ENCODE peak calls at places on chromosomes 11 and 22, in four cellular contexts. E, Y, F and K are unnamed samples.

GRCh38 chr22:34709641-34710040 is 356.3 kb upstream of the ISX start:
- DNase-seq in Y (no peak), F (no peak), E (no peak), K (no peak)

GRCh38 chr11:114322934-114323333 is 26.7 kb downstream of the NNMT start:
- DNase-seq in F (no peak), Y (no peak), E (no peak), K (no peak)

GRCh38 chr22:30436196-30436595 is 10.6 kb downstream of the MTFP1 start:
- DNase-seq in F (no peak), E (no peak), Y (no peak), K (no peak)

GRCh38 chr11:66062408-66062807 is 7.7 kb upstream of the PACS1 start:
- DNase-seq in E (no peak), Y (no peak), F (no peak), K (no peak)

GRCh38 chr11:106304274-106304673 is 226.8 kb downstream of the AASDHPPT start:
- DNase-seq in E (no peak), F (no peak), Y (no peak), K (no peak)

GRCh38 chr11:27401760-27402316 is 38.8 kb upstream of the CCDC34 start:
- DNase-seq in F (no peak), E (no peak), Y (peak), K (no peak)

GRCh38 chr11:117946842-117947526 is 17.8 kb upstream of the TMPRSS13 start:
- DNase-seq in E (peak), F (no peak), Y (peak), K (peak)

GRCh38 chr11:18352581-18352980 is 30.2 kb downstream of the GTF2H1 start:
- DNase-seq in Y (no peak), F (no peak), E (no peak), K (no peak)

GRCh38 chr11:86559311-86559945 is 113.0 kb downstream of the ME3 start:
- DNase-seq in E (no peak), F (no peak), Y (no peak), K (no peak)

GRCh38 chr22:17131686-17132085 is 10.5 kb upstream of the TMEM121B start:
- DNase-seq in Y (no peak), E (peak), F (no peak), K (no peak)

GRCh38 chr11:66543263-66544107 is 2.4 kb downstream of the ZDHHC24 start:
- DNase-seq in F (peak), Y (no peak), E (peak), K (no peak)

GRCh38 chr11:80086496-80087055 is 645.7 kb upstream of the TENM4 start:
- DNase-seq in Y (no peak), F (no peak), E (no peak), K (no peak)

GRCh38 chr11:122186439-122187080 is 70.5 kb upstream of the BLID start:
- DNase-seq in F (no peak), E (no peak), Y (no peak), K (no peak)

GRCh38 chr11:129589190-129589589 is 213.5 kb downstream of the BARX2 start:
- DNase-seq in Y (no peak), F (no peak), E (peak), K (no peak)

GRCh38 chr11:97965849-97966646 is 1054.7 kb upstream of the CNTN5 start:
- DNase-seq in F (no peak), E (no peak), Y (no peak), K (no peak)

GRCh38 chr11:129202646-129203045 is 10.5 kb upstream of the ARHGAP32 start:
- DNase-seq in F (no peak), Y (peak), E (no peak), K (no peak)

GRCh38 chr22:40898850-40899357 is 37.0 kb upstream of the DNAJB7 start:
- DNase-seq in E (no peak), Y (peak), F (peak), K (peak)

GRCh38 chr11:62911137-62912130 is 9.7 kb downstream of the CHRM1 start:
- DNase-seq in E (no peak), F (no peak), Y (no peak), K (no peak)

GRCh38 chr11:66080055-66080817 is 10.2 kb downstream of the PACS1 start:
- DNase-seq in Y (peak), F (no peak), E (no peak), K (peak)

GRCh38 chr11:130314184-130314748 is 451 bp downstream of the ZBTB44 start:
- DNase-seq in Y (peak), E (peak), F (no peak), K (peak)

GRCh38 chr11:82796970-82797594 is 63.4 kb upstream of the FAM181B start:
- DNase-seq in F (no peak), E (no peak), Y (no peak), K (no peak)

GRCh38 chr22:24423519-24424000 is 3.8 kb upstream of the ADORA2A start:
- DNase-seq in Y (no peak), E (peak), F (no peak), K (peak)

GRCh38 chr11:76023408-76024068 is 182.8 kb downstream of the WNT11 start:
- DNase-seq in F (no peak), Y (no peak), E (no peak), K (no peak)

GRCh38 chr11:61268588-61269250 is 26.4 kb downstream of the VWCE start:
- DNase-seq in Y (no peak), F (no peak), E (no peak), K (no peak)

GRCh38 chr11:61264795-61265194 is 23.8 kb downstream of the PGA5 start:
- DNase-seq in Y (no peak), F (no peak), E (no peak), K (no peak)

GRCh38 chr11:61265357-61265756 is 24.4 kb downstream of the PGA5 start:
- DNase-seq in Y (peak), F (no peak), E (no peak), K (no peak)

GRCh38 chr11:61267437-61267841 is 26.5 kb downstream of the PGA5 start:
- DNase-seq in E (no peak), F (no peak), Y (peak), K (peak)

GRCh38 chr11:61266602-61267001 is 25.6 kb downstream of the PGA5 start:
- DNase-seq in F (no peak), Y (no peak), E (no peak), K (peak)
- TF ChIP-seq CREB1 in F (no peak), Y (no peak), E (no peak), K (no peak)

DNA sequence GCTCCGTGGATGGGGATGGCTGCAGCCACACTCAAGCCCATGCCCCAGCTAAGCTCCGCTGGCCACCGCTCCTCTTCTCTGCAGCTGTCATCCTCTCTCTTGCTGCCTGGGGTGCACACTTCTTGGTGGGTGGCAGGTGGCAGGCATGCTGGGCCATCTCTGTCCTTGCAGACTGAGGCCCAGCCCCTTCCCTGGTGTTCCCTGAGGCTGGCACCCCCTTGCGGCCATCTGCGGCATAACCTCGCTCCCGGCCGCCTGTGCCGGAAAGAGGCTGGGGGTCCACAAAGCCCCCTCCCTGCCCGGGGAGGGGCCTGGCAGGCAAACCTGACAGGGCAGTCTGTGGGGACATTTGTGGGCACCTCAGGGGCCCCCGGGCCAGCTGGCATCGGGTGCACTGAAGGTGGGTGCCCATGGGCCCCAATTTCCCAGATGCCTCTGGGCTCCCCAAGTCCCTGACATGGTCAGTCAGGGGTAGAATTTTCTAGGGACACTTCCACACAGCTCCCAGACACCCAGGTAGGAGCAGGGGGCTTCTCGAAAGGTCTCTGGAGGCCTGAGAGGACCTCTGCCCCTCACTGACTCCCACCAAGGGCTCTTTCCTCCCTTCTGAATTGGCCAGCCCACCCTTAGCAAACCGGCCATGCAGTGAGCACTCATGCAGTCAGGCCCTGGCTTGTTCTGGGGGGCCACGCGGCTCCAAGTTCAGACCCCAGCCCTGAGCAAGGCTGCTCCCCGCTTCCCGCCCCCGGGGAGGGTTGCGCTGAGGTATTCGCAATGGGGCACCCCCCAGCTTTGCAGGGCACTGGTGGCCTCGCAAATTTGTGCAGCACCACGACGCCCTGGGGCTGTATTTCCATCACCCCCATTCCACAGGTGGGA is 23.5 kb upstream of the TH start:
- DNase-seq in F (no peak), E (peak), Y (peak), K (peak)
- TF ChIP-seq ETV6 in F (no peak), E (no peak), Y (no peak), K (no peak)

GRCh38 chr11:39777035-39777434 is 1682.4 kb downstream of the LRRC4C start:
- DNase-seq in F (no peak), E (no peak), Y (no peak), K (no peak)
- TF ChIP-seq CREB1 in F (no peak), E (no peak), Y (no peak), K (no peak)

DNA sequence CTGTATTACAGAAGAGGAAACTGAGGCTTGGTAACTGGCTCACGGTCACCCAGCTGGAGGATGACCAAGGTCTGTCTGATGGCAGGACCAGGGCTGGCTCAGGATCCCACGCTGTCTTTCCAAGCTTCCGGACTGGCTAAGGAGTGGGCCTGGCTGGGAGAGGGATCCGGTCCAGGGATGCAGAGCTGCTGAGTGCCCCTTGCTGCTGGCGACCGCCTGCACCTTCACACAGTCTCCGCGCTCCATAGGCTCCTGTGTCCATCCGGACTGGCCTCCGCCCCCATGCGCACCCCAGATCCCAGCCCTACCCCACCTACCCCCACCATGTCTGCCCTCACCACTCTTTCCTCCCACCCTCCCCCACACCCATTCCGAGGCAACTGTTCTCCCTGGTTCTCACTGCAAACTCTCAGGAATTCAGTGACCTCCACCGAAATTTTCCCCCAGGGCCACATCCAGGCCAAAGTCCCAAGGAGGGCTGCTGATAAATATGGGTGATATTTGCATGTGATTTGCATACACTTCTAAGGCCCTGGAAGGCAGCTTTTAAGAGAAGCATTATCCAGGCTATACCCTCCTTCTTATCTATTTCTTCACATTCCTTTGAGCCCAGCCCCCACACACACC is 48.5 kb upstream of the SLC35C1 start:
- DNase-seq in F (no peak), Y (no peak), E (no peak), K (no peak)
- TF ChIP-seq ETV6 in F (no peak), Y (no peak), E (no peak), K (no peak)

GRCh38 chr11:9266926-9267325 is 1.8 kb upstream of the DENND5A start:
- DNase-seq in E (no peak), F (no peak), Y (no peak), K (no peak)

GRCh38 chr11:9267680-9268079 is 2.5 kb upstream of the DENND5A start:
- DNase-seq in F (no peak), E (no peak), Y (no peak), K (no peak)

GRCh38 chr11:9265211-9266131 is at the start of gene DENND5A:
- DNase-seq in E (peak), Y (peak), F (no peak), K (peak)

GRCh38 chr11:9266132-9266736 is 1.1 kb upstream of the DENND5A start:
- DNase-seq in Y (peak), F (no peak), E (no peak), K (no peak)

GRCh38 chr11:9269492-9270030 is 4.4 kb upstream of the DENND5A start:
- DNase-seq in E (no peak), F (no peak), Y (no peak), K (no peak)
- TF ChIP-seq CREB1 in E (no peak), F (no peak), Y (no peak), K (no peak)

GRCh38 chr22:42922374-42923177 is 65.5 kb upstream of the ARFGAP3 start:
- DNase-seq in F (no peak), Y (no peak), E (no peak), K (no peak)
- TF ChIP-seq ETV6 in F (no peak), Y (no peak), E (no peak), K (no peak)

DNA sequence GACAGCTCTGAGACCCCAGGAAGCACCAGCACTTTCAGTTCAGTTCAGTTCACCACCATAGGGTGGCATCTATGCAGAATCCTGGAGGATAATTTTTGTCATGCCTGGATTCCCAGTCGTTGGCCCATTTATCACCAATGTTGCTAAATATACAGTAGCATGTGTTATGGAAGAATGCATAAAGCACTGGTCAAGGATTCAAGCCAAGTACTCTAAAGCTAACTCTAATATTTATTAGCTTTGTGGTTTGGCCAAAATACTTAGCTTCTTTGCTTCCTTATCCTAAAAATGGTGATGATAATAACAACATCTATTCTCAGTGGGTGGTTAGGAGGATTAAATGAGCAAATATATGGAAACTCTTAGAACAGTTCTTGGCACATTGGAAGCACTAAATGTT is 294.7 kb upstream of the ZC3H12C start:
- DNase-seq in Y (no peak), F (no peak), E (no peak), K (no peak)
- TF ChIP-seq CREB1 in Y (no peak), F (no peak), E (no peak), K (no peak)

GRCh38 chr11:74749965-74750296 is 1.3 kb downstream of the RNF169 start:
- DNase-seq in E (no peak), F (no peak), Y (no peak), K (no peak)

GRCh38 chr11:74755395-74755995 is 6.8 kb downstream of the RNF169 start:
- DNase-seq in F (no peak), E (no peak), Y (no peak), K (no peak)

GRCh38 chr11:74749127-74749964 is 697 bp downstream of the RNF169 start:
- DNase-seq in F (no peak), Y (peak), E (peak), K (peak)

GRCh38 chr11:74756571-74756970 is 7.9 kb downstream of the RNF169 start:
- DNase-seq in E (no peak), Y (peak), F (no peak), K (no peak)

DNA sequence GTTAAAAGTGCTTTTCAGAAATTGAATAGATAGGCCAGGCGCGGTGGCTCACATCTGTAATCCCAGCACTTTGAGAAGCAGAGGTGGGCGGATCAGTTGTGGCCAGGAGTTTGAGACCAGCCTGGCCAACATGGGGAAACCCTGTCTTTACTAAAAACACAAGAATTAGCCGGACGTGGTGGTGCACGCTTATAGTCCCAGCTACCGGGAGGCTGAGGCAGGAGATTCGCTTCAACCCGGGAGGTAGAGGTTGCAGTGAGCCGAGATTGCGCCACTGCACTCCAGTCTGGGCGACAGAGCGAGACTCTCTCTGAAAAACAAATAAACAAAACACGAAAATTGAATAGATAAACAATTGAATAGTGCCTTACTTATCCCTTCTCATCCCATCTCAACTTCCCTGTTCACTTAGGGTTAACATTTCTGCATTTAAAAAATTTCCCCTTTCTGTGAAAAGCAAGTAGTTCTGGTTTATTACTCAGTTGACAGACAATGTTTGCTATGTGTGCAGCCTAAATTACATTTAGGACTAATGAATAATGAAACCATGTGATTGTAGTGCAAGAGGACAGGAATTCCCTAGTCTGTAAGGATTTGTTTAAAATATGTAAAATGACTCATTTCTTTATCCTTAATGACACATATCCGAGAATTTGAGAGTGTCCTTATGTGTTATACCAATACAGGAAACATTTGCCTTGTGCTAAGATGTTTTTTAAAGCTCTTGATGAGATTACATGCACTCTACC is 6.0 kb downstream of the RNF169 start:
- DNase-seq in E (no peak), F (peak), Y (no peak), K (no peak)
- TF ChIP-seq ETV6 in E (no peak), F (no peak), Y (no peak), K (no peak)

GRCh38 chr11:12893787-12894672 is 115.1 kb upstream of the RASSF10 start:
- DNase-seq in E (peak), Y (peak), F (no peak), K (peak)
- TF ChIP-seq CREB1 in E (no peak), Y (no peak), F (no peak), K (no peak)

GRCh38 chr11:15161746-15162145 is 47.0 kb downstream of the INSC start:
- DNase-seq in E (no peak), F (no peak), Y (no peak), K (no peak)

GRCh38 chr11:15157181-15157580 is 42.5 kb downstream of the INSC start:
- DNase-seq in F (no peak), Y (no peak), E (no peak), K (no peak)

GRCh38 chr11:15158351-15159015 is 43.8 kb downstream of the INSC start:
- DNase-seq in E (no peak), F (no peak), Y (no peak), K (no peak)

GRCh38 chr11:15159085-15159484 is 44.4 kb downstream of the INSC start:
- DNase-seq in Y (no peak), F (no peak), E (no peak), K (peak)

DNA sequence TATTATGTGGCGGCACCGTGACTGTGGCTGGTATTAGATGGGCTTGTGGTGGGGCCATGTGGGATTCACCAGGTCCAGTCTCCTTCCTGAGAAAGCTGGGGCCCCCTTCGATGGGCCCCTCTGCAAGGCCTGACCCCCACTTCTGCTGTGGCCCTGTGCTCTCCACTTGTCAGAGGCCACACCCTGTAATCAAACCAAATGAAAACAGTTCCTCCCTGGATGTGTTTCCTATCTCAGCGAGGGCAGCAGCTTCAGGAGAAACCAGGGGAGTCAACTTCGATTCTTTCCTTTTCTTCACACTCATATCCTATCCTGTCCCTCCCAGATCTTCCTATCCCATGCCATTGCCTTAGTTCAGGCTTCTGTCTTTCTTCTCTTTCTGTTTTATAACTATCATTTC is 43.0 kb downstream of the INSC start:
- DNase-seq in E (no peak), F (no peak), Y (no peak), K (no peak)
- TF ChIP-seq ETV6 in E (no peak), F (no peak), Y (no peak), K (no peak)